ENCODE peak calls at places on chromosome 22, in ten cellular contexts. B, C, G, M, Y, Q, H, A, F and P are unnamed samples.

GRCh38 chr22:26502688-26503561 is 9.3 kb downstream of the TFIP11 start:
- DNase-seq in B (peak; percentile 68), C (peak; percentile 72), G (no peak), M (peak; percentile 28), Y (no peak), Q (peak; percentile 53), H (peak; percentile 25), A (peak; percentile 20), F (peak; percentile 11), P (peak; percentile 84)

GRCh38 chr22:37906364-37907008 is 389 bp downstream of the MICALL1 start:
- DNase-seq in B (no peak), C (peak; percentile 59), G (peak; percentile 35), M (peak; percentile 21), Y (no peak), Q (peak; percentile 51), H (no peak), A (no peak), F (no peak), P (peak; percentile 70)

GRCh38 chr22:37172266-37173245 is 15.5 kb downstream of the C1QTNF6 start:
- DNase-seq in B (no peak), C (no peak), G (no peak), M (no peak), Y (no peak), Q (no peak), H (no peak), A (no peak), F (no peak), P (no peak)

GRCh38 chr22:40009953-40010751 is 15.4 kb downstream of the FAM83F start:
- DNase-seq in B (no peak), C (no peak), G (no peak), M (peak; percentile 46), Y (no peak), Q (no peak), H (no peak), A (no peak), F (no peak), P (no peak)

GRCh38 chr22:50545522-50546325 is at the start of gene KLHDC7B:
- DNase-seq in B (no peak), C (no peak), G (no peak), M (no peak), Y (no peak), Q (peak; percentile 85), H (no peak), A (no peak), F (no peak), P (no peak)

GRCh38 chr22:37312549-37313183 is 30.4 kb downstream of the CYTH4 start:
- DNase-seq in B (no peak), C (no peak), G (no peak), M (no peak), Y (no peak), Q (no peak), H (no peak), A (no peak), F (no peak), P (no peak)

GRCh38 chr22:48417143-48418070 is 1410.3 kb downstream of the BRD1 start:
- DNase-seq in B (no peak), C (no peak), G (no peak), M (no peak), Y (no peak), Q (no peak), H (no peak), A (no peak), F (no peak), P (no peak)

GRCh38 chr22:38072322-38073149 is 11.4 kb downstream of the SLC16A8 start:
- DNase-seq in B (no peak), C (no peak), G (no peak), M (no peak), Y (no peak), Q (no peak), H (no peak), A (no peak), F (no peak), P (no peak)

GRCh38 chr22:33188316-33188715 is 130.1 kb upstream of the SYN3 start:
- DNase-seq in B (no peak), C (no peak), G (no peak), M (no peak), Y (no peak), Q (no peak), H (no peak), A (no peak), F (peak; percentile 72), P (no peak)

GRCh38 chr22:23709107-23709506 is 18.3 kb downstream of the RGL4 start:
- DNase-seq in B (no peak), C (no peak), G (no peak), M (no peak), Y (no peak), Q (peak; percentile 21), H (no peak), A (no peak), F (no peak), P (no peak)

GRCh38 chr22:43441216-43441615 is 29.4 kb downstream of the MPPED1 start:
- DNase-seq in B (no peak), C (no peak), G (no peak), M (no peak), Y (no peak), Q (no peak), H (no peak), A (no peak), F (no peak), P (no peak)

GRCh38 chr22:46918197-46918596 is 155.7 kb downstream of the TBC1D22A start:
- DNase-seq in B (no peak), C (no peak), G (no peak), M (no peak), Y (no peak), Q (no peak), H (no peak), A (no peak), F (no peak), P (no peak)

GRCh38 chr22:36160499-36160942 is at the start of gene APOL3:
- DNase-seq in B (no peak), C (peak; percentile 65), G (no peak), M (peak; percentile 48), Y (no peak), Q (peak; percentile 57), H (no peak), A (no peak), F (no peak), P (no peak)

GRCh38 chr22:48185656-48186055 is 1423.2 kb downstream of the TBC1D22A start:
- DNase-seq in B (no peak), C (no peak), G (no peak), M (no peak), Y (no peak), Q (no peak), H (no peak), A (no peak), F (no peak), P (no peak)

GRCh38 chr22:49772692-49773091 is 55.0 kb downstream of the BRD1 start:
- DNase-seq in B (no peak), C (no peak), G (no peak), M (no peak), Y (no peak), Q (no peak), H (no peak), A (no peak), F (no peak), P (no peak)

GRCh38 chr22:23071163-23072034 is 1.1 kb downstream of the GNAZ start:
- DNase-seq in B (no peak), C (no peak), G (no peak), M (no peak), Y (no peak), Q (peak; percentile 12), H (no peak), A (no peak), F (no peak), P (no peak)

GRCh38 chr22:22058649-22059475 is 76.3 kb upstream of the TOP3B start:
- DNase-seq in B (no peak), C (peak; percentile 50), G (no peak), M (no peak), Y (no peak), Q (no peak), H (no peak), A (no peak), F (no peak), P (no peak)

GRCh38 chr22:26576026-26576680 is 13.8 kb downstream of the TPST2 start:
- DNase-seq in B (no peak), C (no peak), G (no peak), M (no peak), Y (no peak), Q (no peak), H (no peak), A (no peak), F (no peak), P (no peak)